ENCODE peak calls at places on chromosome 5, in five cellular contexts. One of them, this sample, is unnamed.

GRCh38 chr5:862367-863243 is 11.8 kb upstream of the ZDHHC11 start:
- DNase-seq in kidney tubule cell: peak
- DNase-seq in renal cortical epithelial cell: peak
- DNase-seq in H7: no peak
- DNase-seq in anterior cingulate cortex: no peak
- DNase-seq in this sample: peak

GRCh38 chr5:55406292-55406691 is 98.5 kb downstream of the MTREX start:
- DNase-seq in renal cortical epithelial cell: peak
- DNase-seq in kidney tubule cell: no peak
- DNase-seq in anterior cingulate cortex: no peak
- DNase-seq in H7: no peak
- DNase-seq in this sample: no peak

GRCh38 chr5:95916687-95917085 is 45.0 kb downstream of the ELL2 start:
- DNase-seq in H7: no peak
- DNase-seq in anterior cingulate cortex: no peak
- DNase-seq in renal cortical epithelial cell: no peak
- DNase-seq in kidney tubule cell: no peak
- DNase-seq in this sample: no peak

GRCh38 chr5:930853-931252 is 38.2 kb downstream of the TRIP13 start:
- DNase-seq in renal cortical epithelial cell: no peak
- DNase-seq in anterior cingulate cortex: no peak
- DNase-seq in kidney tubule cell: no peak
- DNase-seq in H7: peak
- DNase-seq in this sample: no peak

GRCh38 chr5:160539431-160539830 is 117.8 kb downstream of the PTTG1 start:
- DNase-seq in renal cortical epithelial cell: peak
- DNase-seq in anterior cingulate cortex: no peak
- DNase-seq in H7: no peak
- DNase-seq in kidney tubule cell: peak
- DNase-seq in this sample: peak

GRCh38 chr5:179699640-179700298 is 1.0 kb downstream of the CANX start:
- DNase-seq in kidney tubule cell: peak
- DNase-seq in renal cortical epithelial cell: peak
- DNase-seq in anterior cingulate cortex: no peak
- DNase-seq in H7: peak
- DNase-seq in this sample: peak

GRCh38 chr5:106019271-106019670 is 1651.5 kb downstream of the EFNA5 start:
- DNase-seq in H7: no peak
- DNase-seq in kidney tubule cell: no peak
- DNase-seq in anterior cingulate cortex: no peak
- DNase-seq in renal cortical epithelial cell: no peak
- DNase-seq in this sample: no peak

GRCh38 chr5:135999396-136000139 is 29.2 kb upstream of the TGFBI start:
- DNase-seq in renal cortical epithelial cell: peak
- DNase-seq in H7: no peak
- DNase-seq in kidney tubule cell: peak
- DNase-seq in anterior cingulate cortex: no peak
- DNase-seq in this sample: no peak

GRCh38 chr5:174798411-174798930 is 74.1 kb downstream of the MSX2 start:
- DNase-seq in H7: no peak
- DNase-seq in renal cortical epithelial cell: no peak
- DNase-seq in anterior cingulate cortex: no peak
- DNase-seq in kidney tubule cell: no peak
- DNase-seq in this sample: no peak

GRCh38 chr5:35136386-35136785 is 88.6 kb upstream of the AGXT2 start:
- DNase-seq in renal cortical epithelial cell: peak
- DNase-seq in anterior cingulate cortex: no peak
- DNase-seq in kidney tubule cell: peak
- DNase-seq in H7: no peak
- DNase-seq in this sample: no peak

GRCh38 chr5:169229342-169229892 is 71.5 kb downstream of the SLIT3 start:
- DNase-seq in kidney tubule cell: no peak
- DNase-seq in renal cortical epithelial cell: no peak
- DNase-seq in anterior cingulate cortex: no peak
- DNase-seq in H7: no peak
- DNase-seq in this sample: no peak

GRCh38 chr5:179242676-179243075 is 102.6 kb downstream of the ADAMTS2 start:
- DNase-seq in kidney tubule cell: no peak
- DNase-seq in H7: peak
- DNase-seq in renal cortical epithelial cell: no peak
- DNase-seq in anterior cingulate cortex: no peak
- DNase-seq in this sample: no peak

GRCh38 chr5:1643651-1644392 is 120.1 kb upstream of the LPCAT1 start:
- DNase-seq in anterior cingulate cortex: no peak
- DNase-seq in H7: peak
- DNase-seq in renal cortical epithelial cell: no peak
- DNase-seq in kidney tubule cell: peak
- DNase-seq in this sample: no peak

GRCh38 chr5:15431923-15432322 is 68.1 kb upstream of the FBXL7 start:
- DNase-seq in kidney tubule cell: no peak
- DNase-seq in anterior cingulate cortex: no peak
- DNase-seq in renal cortical epithelial cell: no peak
- DNase-seq in H7: no peak
- DNase-seq in this sample: no peak

GRCh38 chr5:138064526-138064925 is 19.3 kb upstream of the WNT8A start:
- DNase-seq in renal cortical epithelial cell: no peak
- DNase-seq in H7: no peak
- DNase-seq in kidney tubule cell: no peak
- DNase-seq in anterior cingulate cortex: no peak
- DNase-seq in this sample: no peak

GRCh38 chr5:52356311-52356918 is 431.3 kb upstream of the ITGA1 start:
- DNase-seq in renal cortical epithelial cell: peak
- DNase-seq in H7: no peak
- DNase-seq in anterior cingulate cortex: no peak
- DNase-seq in kidney tubule cell: no peak
- DNase-seq in this sample: no peak

GRCh38 chr5:139399501-139400121 is 4.3 kb downstream of the SPATA24 start:
- DNase-seq in renal cortical epithelial cell: no peak
- DNase-seq in anterior cingulate cortex: no peak
- DNase-seq in H7: no peak
- DNase-seq in kidney tubule cell: no peak
- DNase-seq in this sample: no peak

GRCh38 chr5:150209020-150209635 is 19.3 kb downstream of the SLC6A7 start:
- DNase-seq in H7: peak
- DNase-seq in renal cortical epithelial cell: no peak
- DNase-seq in kidney tubule cell: peak
- DNase-seq in anterior cingulate cortex: no peak
- DNase-seq in this sample: no peak

This sample was measured in Caki2.